ENCODE peak calls at places on chromosome 16, in four cellular contexts. Q is left ventricle myocardium inferior; V is CD4-positive, alpha-beta T cell; A is pancreas. T is an unnamed sample. For H3K9me3, the result is how much of the 10 kb centered on the place peaks cover.

GRCh38 chr16:12395266-12395665 is 408.4 kb downstream of the CPPED1 start:
- DNase-seq in Q (no peak), A (no peak), V (no peak), T (no peak)

GRCh38 chr16:84367297-84367680 is 1.0 kb upstream of the ATP2C2 start:
- DNase-seq in V (no peak), A (no peak), Q (no peak), T (no peak)

GRCh38 chr16:70432304-70432799 is 6.5 kb downstream of the ST3GAL2 start:
- DNase-seq in A (no peak), V (no peak), Q (no peak), T (no peak)

GRCh38 chr16:27238591-27238990 is 30.0 kb downstream of the NSMCE1 start:
- DNase-seq in V (no peak), A (no peak), Q (no peak), T (no peak)

GRCh38 chr16:82091225-82091624 is 56.2 kb downstream of the HSD17B2 start:
- DNase-seq in Q (no peak), V (no peak), A (no peak), T (no peak)

GRCh38 chr16:87703835-87704375 is 61.9 kb downstream of the KLHDC4 start:
- DNase-seq in A (no peak), Q (no peak), V (no peak), T (no peak)

GRCh38 chr16:88527186-88527936 is 42.8 kb upstream of the ZC3H18 start:
- DNase-seq in Q (peak), V (no peak), A (peak), T (peak)

GRCh38 chr16:12708266-12708665 is 95.4 kb downstream of the CPPED1 start:
- DNase-seq in A (no peak), V (no peak), Q (no peak), T (no peak)

GRCh38 chr16:2842340-2843000 is 12.4 kb downstream of the ZG16B start:
- DNase-seq in Q (peak), A (peak), V (peak), T (peak)

GRCh38 chr16:70579648-70580630 is 56.3 kb downstream of the SF3B3 start:
- DNase-seq in Q (peak), A (no peak), V (no peak), T (peak)

GRCh38 chr16:10877472-10877946 is 507 bp downstream of the CIITA start:
- DNase-seq in A (no peak), V (no peak), Q (no peak), T (no peak)

GRCh38 chr16:12737563-12737962 is 66.1 kb downstream of the CPPED1 start:
- DNase-seq in Q (no peak), V (no peak), A (no peak), T (no peak)

GRCh38 chr16:15494231-15494630 is 59.8 kb downstream of the BMERB1 start:
- DNase-seq in V (no peak), Q (no peak), A (no peak), T (no peak)

GRCh38 chr16:10552998-10553491 is 27.4 kb downstream of the EMP2 start:
- DNase-seq in A (no peak), V (peak), Q (peak), T (peak)

GRCh38 chr16:86584071-86584685 is 5.8 kb downstream of the FOXL1 start:
- DNase-seq in A (no peak), V (no peak), Q (no peak), T (no peak)

GRCh38 chr16:73326221-73326620 is 278.3 kb upstream of the ZFHX3 start:
- DNase-seq in Q (no peak), V (no peak), A (no peak), T (no peak)

DNA sequence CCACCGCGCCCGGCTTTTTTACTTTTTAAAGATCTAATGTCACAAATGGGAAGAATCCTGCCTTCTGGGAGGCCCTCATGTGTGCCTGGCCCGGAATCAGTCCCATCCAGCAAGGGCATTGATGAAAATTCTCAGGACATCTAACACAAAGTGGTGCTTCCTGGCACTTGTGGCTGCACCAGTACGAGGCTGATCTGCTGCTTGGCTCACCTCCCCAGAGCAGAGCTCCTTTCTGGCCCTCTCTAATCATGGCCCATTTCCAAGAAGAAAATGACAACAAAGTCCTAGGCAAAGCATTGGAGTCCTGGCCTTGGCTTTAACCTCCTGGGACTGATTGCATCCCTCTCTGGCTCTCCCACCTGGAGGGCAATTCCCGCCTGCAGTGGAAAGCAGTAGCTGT is 50.7 kb upstream of the SIAH1 start:
- DNase-seq in A (no peak), V (no peak), Q (no peak), T (no peak)
- H3K27ac ChIP-seq in A (no peak), V (no peak), Q (no peak), T (no peak)

GRCh38 chr16:35200662-35201061 is 1741.2 kb downstream of the TP53TG3F start:
- DNase-seq in Q (no peak), V (no peak), A (no peak), T (no peak)
- H3K9me3 ChIP-seq in Q (under half), V (under half), A (under half), T (under half)

GRCh38 chr16:1531638-1531910 is 1.9 kb upstream of the TMEM204 start:
- DNase-seq in Q (no peak), A (no peak), V (no peak), T (no peak)

GRCh38 chr16:1528921-1529537 is 4.4 kb upstream of the TMEM204 start:
- DNase-seq in V (no peak), A (no peak), Q (no peak), T (peak)

GRCh38 chr16:1532081-1532760 is 1.2 kb upstream of the TMEM204 start:
- DNase-seq in A (no peak), V (no peak), Q (peak), T (peak)

GRCh38 chr16:1530883-1531637 is 2.4 kb upstream of the TMEM204 start:
- DNase-seq in Q (peak), A (no peak), V (no peak), T (peak)

GRCh38 chr16:1530349-1530882 is 3.0 kb upstream of the TMEM204 start:
- DNase-seq in Q (no peak), V (no peak), A (no peak), T (no peak)
- H3K27ac ChIP-seq in Q (peak), V (no peak), A (peak), T (peak)

DNA sequence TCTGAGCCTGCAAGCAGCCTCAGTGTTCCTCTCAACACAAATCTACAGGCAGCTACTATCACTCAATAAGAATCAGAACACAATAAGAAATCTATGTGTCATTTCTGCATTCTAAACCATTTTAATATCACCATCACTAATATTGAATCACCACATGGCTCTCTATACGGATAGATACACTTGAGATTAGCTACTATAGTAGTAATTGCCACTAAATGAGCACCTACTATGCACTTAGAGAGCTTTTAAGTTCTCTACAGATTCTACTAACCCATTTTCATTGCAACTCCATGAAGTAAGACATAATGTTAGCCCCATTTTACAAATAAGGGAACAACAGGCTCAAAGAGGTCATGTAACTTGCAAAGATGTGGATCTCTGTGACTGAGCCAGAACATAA is 132.8 kb upstream of the DYNLRB2 start:
- DNase-seq in A (no peak), Q (no peak), V (no peak), T (no peak)
- H3K9me3 ChIP-seq in A (under half), Q (under half), V (under half), T (under half)

GRCh38 chr16:35201151-35201550 is 1741.7 kb downstream of the TP53TG3F start:
- DNase-seq in V (no peak), A (no peak), Q (no peak), T (no peak)
- H3K27ac ChIP-seq in V (no peak), A (no peak), Q (no peak), T (no peak)

GRCh38 chr16:85367485-85367884 is 245.6 kb upstream of the GSE1 start:
- DNase-seq in Q (no peak), A (no peak), V (no peak), T (no peak)

GRCh38 chr16:85369741-85370528 is 243.2 kb upstream of the GSE1 start:
- DNase-seq in V (peak), A (peak), Q (peak), T (peak)

GRCh38 chr16:85370881-85371651 is 242.1 kb upstream of the GSE1 start:
- DNase-seq in Q (no peak), A (no peak), V (no peak), T (no peak)

GRCh38 chr16:85370543-85370880 is 242.6 kb upstream of the GSE1 start:
- DNase-seq in A (no peak), Q (no peak), V (no peak), T (no peak)

DNA sequence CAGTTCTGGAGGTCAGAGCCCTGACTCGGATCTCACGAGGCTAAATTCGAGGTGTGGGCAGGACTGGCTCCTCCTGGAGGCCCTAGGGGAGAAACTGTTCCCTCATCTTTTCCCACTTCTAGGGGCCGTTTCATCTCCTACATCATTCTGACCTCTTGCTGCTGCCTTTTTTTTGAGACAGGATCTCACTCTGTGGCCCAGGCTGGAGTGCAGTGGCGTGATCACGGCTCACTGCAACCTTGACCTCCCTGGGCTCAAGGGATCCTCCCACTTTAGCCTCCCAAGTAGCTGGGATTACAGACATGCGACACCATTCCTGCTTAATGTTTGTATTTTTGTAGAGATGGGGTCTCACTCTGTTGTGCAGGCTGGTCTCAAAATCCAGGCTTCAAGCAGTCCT is 244.1 kb upstream of the GSE1 start:
- DNase-seq in Q (no peak), A (no peak), V (no peak), T (no peak)
- H3K9me3 ChIP-seq in Q (under half), A (under half), V (under half), T (under half)